ENCODE peak calls at places on chromosomes 6 and 20, in eight cellular contexts. W, B, V, H, U, P, R and D are unnamed samples.

GRCh38 chr20:51884561-51884960 is 82.2 kb upstream of the SALL4 start:
- DNase-seq in R (no peak), H (no peak), U (no peak), W (no peak), P (no peak), B (no peak), V (no peak), D (no peak)

GRCh38 chr6:4637691-4638433 is 138.3 kb upstream of the CDYL start:
- DNase-seq in B (no peak), P (peak; percentile 88), H (peak; percentile 41), W (no peak), V (peak; percentile 70), U (no peak), R (no peak), D (peak; percentile 31)

GRCh38 chr6:37990762-37991525 is 171.4 kb downstream of the ZFAND3 start:
- DNase-seq in H (peak; percentile 32), P (peak; percentile 89), W (peak; percentile 16), U (no peak), R (no peak), V (peak; percentile 39), B (no peak), D (peak; percentile 63)

GRCh38 chr6:35025241-35026188 is 115.6 kb downstream of the TCP11 start:
- DNase-seq in H (no peak), W (no peak), V (no peak), U (no peak), R (no peak), B (no peak), P (peak; percentile 36), D (no peak)

GRCh38 chr20:33570743-33571142 is 80.8 kb downstream of the CBFA2T2 start:
- DNase-seq in P (no peak), V (no peak), W (no peak), B (no peak), R (no peak), U (no peak), H (no peak), D (no peak)

GRCh38 chr6:4997862-4998261 is 6.0 kb downstream of the RPP40 start:
- DNase-seq in V (no peak), H (no peak), W (no peak), R (no peak), P (no peak), B (no peak), U (no peak), D (no peak)

GRCh38 chr20:6480328-6481030 is 287.0 kb upstream of the BMP2 start:
- DNase-seq in V (no peak), R (no peak), U (no peak), B (no peak), P (no peak), H (no peak), W (no peak), D (no peak)

GRCh38 chr6:70616728-70617260 is 50.1 kb downstream of the SDHAF4 start:
- DNase-seq in R (no peak), W (no peak), B (no peak), V (no peak), U (no peak), H (no peak), P (no peak), D (no peak)

GRCh38 chr6:127420558-127420957 is 38.6 kb downstream of the KIAA0408 start:
- DNase-seq in W (peak; percentile 71), H (peak; percentile 76), B (peak; percentile 22), P (peak; percentile 98), R (peak; percentile 72), V (peak; percentile 78), U (no peak), D (peak; percentile 94)

GRCh38 chr6:2992330-2992979 is 7.2 kb upstream of the NQO2 start:
- DNase-seq in V (no peak), B (no peak), R (no peak), H (no peak), P (no peak), W (no peak), U (no peak), D (no peak)

GRCh38 chr6:14000901-14001300 is 76.1 kb downstream of the RNF182 start:
- DNase-seq in V (no peak), R (no peak), U (no peak), H (no peak), W (peak; percentile 3), P (peak; percentile 55), B (no peak), D (peak; percentile 43)

GRCh38 chr6:144007455-144007778 is 642 bp downstream of the PLAGL1 start:
- DNase-seq in B (no peak), V (no peak), U (no peak), H (no peak), R (no peak), W (no peak), P (peak; percentile 28), D (no peak)

GRCh38 chr20:14609328-14610221 is 272.2 kb upstream of the FLRT3 start:
- DNase-seq in H (no peak), U (no peak), W (no peak), R (no peak), V (no peak), P (no peak), B (no peak), D (no peak)

GRCh38 chr6:119686644-119687043 is 337.1 kb upstream of the MAN1A1 start:
- DNase-seq in H (no peak), U (no peak), V (no peak), P (no peak), R (no peak), W (no peak), B (no peak), D (no peak)

GRCh38 chr6:21749754-21750153 is 156.2 kb downstream of the SOX4 start:
- DNase-seq in V (no peak), W (no peak), P (no peak), H (no peak), U (no peak), B (no peak), R (no peak), D (no peak)

GRCh38 chr6:153485072-153485471 is 354.0 kb upstream of the RGS17 start:
- DNase-seq in W (no peak), B (no peak), H (no peak), P (no peak), U (no peak), R (no peak), V (no peak), D (no peak)

GRCh38 chr20:62252342-62252966 is 14.1 kb downstream of the OSBPL2 start:
- DNase-seq in V (no peak), B (no peak), P (peak; percentile 28), H (no peak), W (no peak), R (no peak), U (no peak), D (peak; percentile 20)

GRCh38 chr6:112225691-112226090 is 28.7 kb downstream of the LAMA4 start:
- DNase-seq in P (peak; percentile 50), B (no peak), U (no peak), V (no peak), W (no peak), H (no peak), R (no peak), D (no peak)

GRCh38 chr20:13819885-13820645 is 35.2 kb downstream of the NDUFAF5 start:
- DNase-seq in V (peak; percentile 55), W (peak; percentile 73), P (peak; percentile 71), B (no peak), H (no peak), U (no peak), R (peak; percentile 39), D (peak; percentile 14)

GRCh38 chr20:46021361-46022359 is 7.4 kb upstream of the SLC12A5 start:
- DNase-seq in W (peak; percentile 69), B (no peak), R (peak; percentile 67), U (peak; percentile 70), H (no peak), P (no peak), V (no peak), D (peak; percentile 33)
- TF ChIP-seq CTCF in W (peak; percentile 13), B (no peak), R (no peak), U (no peak), H (no peak), P (no peak), V (no peak), D (no peak)

GRCh38 chr6:82251942-82252341 is 4.4 kb upstream of the IBTK start:
- DNase-seq in R (peak; percentile 14), B (no peak), H (no peak), V (no peak), P (peak; percentile 68), W (peak; percentile 32), U (no peak), D (peak; percentile 20)
- TF ChIP-seq CTCF in R (peak; percentile 56), B (peak; percentile 60), H (peak; percentile 62), V (peak; percentile 73), P (peak; percentile 35), W (peak; percentile 66), U (peak; percentile 56), D (peak; percentile 37)

GRCh38 chr6:89494131-89494793 is 61.3 kb downstream of the ANKRD6 start:
- DNase-seq in B (no peak), H (no peak), U (no peak), R (no peak), V (no peak), P (no peak), W (no peak), D (no peak)
- TF ChIP-seq CTCF in B (no peak), H (no peak), U (no peak), R (no peak), V (no peak), P (no peak), W (no peak), D (no peak)

DNA sequence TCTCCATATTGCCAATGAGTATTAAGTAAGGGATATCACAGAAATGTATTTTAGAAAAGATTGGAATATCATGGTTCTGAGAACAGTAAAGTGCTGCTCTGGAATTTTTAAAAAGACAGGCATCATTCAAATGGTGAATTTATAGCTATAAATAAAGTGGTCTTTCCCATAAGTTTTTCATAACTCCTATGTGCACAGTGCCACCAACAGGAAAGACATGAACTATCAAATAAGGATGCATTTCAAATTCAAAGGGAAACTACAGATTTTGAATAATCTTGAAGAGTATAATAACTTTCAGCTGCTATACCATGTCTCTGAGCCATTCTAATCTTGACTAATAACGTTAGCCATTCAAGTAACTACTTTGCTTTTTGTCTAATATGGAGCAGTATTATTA is 456.8 kb upstream of the GJE1 start:
- DNase-seq in B (no peak), V (no peak), H (no peak), W (no peak), U (no peak), P (peak; percentile 48), R (no peak), D (peak; percentile 50)
- TF ChIP-seq CTCF in B (peak; percentile 48), V (peak; percentile 52), H (peak; percentile 46), W (peak; percentile 30), U (peak; percentile 15), P (peak; percentile 46), R (no peak), D (peak; percentile 28)

GRCh38 chr6:170289971-170290305 is 940 bp downstream of the DLL1 start:
- DNase-seq in H (no peak), B (no peak), P (no peak), V (no peak), R (peak; percentile 43), U (no peak), W (no peak), D (no peak)
- TF ChIP-seq CTCF in H (no peak), B (no peak), P (no peak), V (no peak), R (no peak), U (no peak), W (no peak), D (no peak)

DNA sequence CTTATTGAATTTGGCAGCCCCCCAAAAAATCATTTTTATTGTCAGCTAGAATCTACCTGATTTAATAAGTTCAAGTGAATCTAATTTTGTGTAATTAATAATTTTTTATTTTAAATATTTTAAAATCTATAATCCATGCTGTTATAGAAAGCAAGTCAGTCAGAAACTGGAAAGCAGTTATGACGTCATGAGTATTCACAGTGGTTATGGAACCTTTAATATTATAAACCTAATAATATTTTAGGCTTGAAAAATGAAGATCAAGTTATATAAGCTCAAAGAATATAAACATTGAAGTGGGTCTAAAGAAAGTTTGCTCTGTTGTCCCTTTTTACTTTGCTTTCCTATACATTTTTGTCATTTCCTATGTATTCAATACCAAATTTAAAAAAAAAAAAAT is 1075.1 kb upstream of the EPHA7 start:
- DNase-seq in U (no peak), R (no peak), H (no peak), P (no peak), B (no peak), V (no peak), W (no peak), D (no peak)
- TF ChIP-seq CTCF in U (no peak), R (no peak), H (no peak), P (no peak), B (no peak), V (no peak), W (no peak), D (no peak)